ENCODE peak calls at places on chromosomes 4 and X, in seven cellular contexts. C is ELF-1; A is T follicular helper cell; J is Kasumi-1; U is T-helper 17 cell; D is lower leg skin; M is stimulated activated CD4-positive, alpha-beta T cell treated with anti-CD3 and anti-CD28 coated beads, Interleukin-2, amount 100 ng/mL, for 48 hours. P is an unnamed sample.

GRCh38 chr4:73075832-73076231 is 6.3 kb upstream of the COX18 start:
- DNase-seq in D (no peak), M (no peak), C (no peak), A (no peak), J (no peak), U (no peak), P (no peak)

GRCh38 chr4:16713271-16713670 is 185.2 kb downstream of the LDB2 start:
- DNase-seq in D (no peak), C (no peak), A (no peak), M (no peak), J (no peak), U (no peak), P (no peak)

GRCh38 chrX:106952988-106953387 is 32.8 kb downstream of the CLDN2 start:
- DNase-seq in M (no peak), J (peak), D (no peak), A (no peak), U (no peak), C (no peak), P (no peak)

GRCh38 chr4:1567808-1568581 is 116.1 kb downstream of the FAM53A start:
- DNase-seq in D (no peak), A (no peak), C (no peak), J (no peak), M (no peak), U (no peak), P (no peak)

GRCh38 chrX:19981987-19982386 is 8.9 kb downstream of the BCLAF3 start:
- DNase-seq in M (no peak), A (no peak), D (no peak), J (no peak), U (no peak), C (peak), P (no peak)

GRCh38 chr4:21181716-21182115 is 481.5 kb downstream of the PACRGL start:
- DNase-seq in D (no peak), C (no peak), J (no peak), U (no peak), M (no peak), A (no peak), P (no peak)

GRCh38 chrX:105872921-105873320 is 50.6 kb downstream of the NRK start:
- DNase-seq in U (no peak), C (no peak), J (no peak), A (no peak), D (no peak), M (no peak), P (no peak)

GRCh38 chr4:158146736-158147135 is 26.1 kb downstream of the GASK1B start:
- DNase-seq in D (no peak), J (no peak), A (no peak), M (no peak), C (no peak), U (no peak), P (no peak)

GRCh38 chrX:72084114-72084513 is 47.6 kb downstream of the RTL5 start:
- DNase-seq in U (no peak), J (no peak), A (no peak), M (no peak), C (no peak), D (no peak), P (no peak)

GRCh38 chr4:189364032-189364449 is 576.6 kb upstream of the FRG1 start:
- DNase-seq in M (no peak), A (no peak), U (no peak), C (no peak), J (no peak), D (no peak), P (no peak)

GRCh38 chrX:131068945-131069719 is 11.0 kb downstream of the ARHGAP36 start:
- DNase-seq in J (peak), U (no peak), C (peak), M (peak), A (no peak), D (no peak), P (no peak)

GRCh38 chr4:113008726-113009125 is 40.7 kb upstream of the ANK2 start:
- DNase-seq in M (no peak), D (no peak), C (no peak), A (no peak), J (no peak), U (no peak), P (no peak)

GRCh38 chr4:101067383-101067782 is 279.9 kb downstream of the PPP3CA start:
- DNase-seq in J (no peak), C (no peak), D (no peak), A (no peak), M (no peak), U (no peak), P (no peak)

GRCh38 chr4:3836802-3837601 is 70.8 kb downstream of the ADRA2C start:
- DNase-seq in M (peak), C (peak), U (no peak), D (no peak), A (no peak), J (no peak), P (no peak)

GRCh38 chrX:86348669-86349068 is 200.4 kb downstream of the DACH2 start:
- DNase-seq in C (peak), M (no peak), D (no peak), J (no peak), U (no peak), A (no peak), P (no peak)

GRCh38 chr4:59200992-59201391 is 1999.1 kb upstream of the ADGRL3 start:
- DNase-seq in J (no peak), D (no peak), A (no peak), U (no peak), M (no peak), C (no peak), P (no peak)

GRCh38 chrX:100928660-100929613 is at the start of gene XKRX:
- DNase-seq in C (peak), D (peak), J (no peak), M (peak), A (no peak), U (no peak), P (no peak)

GRCh38 chrX:132443736-132444135 is 45.1 kb downstream of the MBNL3 start:
- DNase-seq in J (no peak), M (no peak), C (no peak), A (no peak), U (no peak), D (no peak), P (no peak)

GRCh38 chrX:96841325-96841724 is 42.4 kb upstream of the RPA4 start:
- DNase-seq in A (no peak), D (no peak), M (no peak), C (peak), J (no peak), U (no peak), P (no peak)

GRCh38 chr4:41977709-41978108 is 3.8 kb upstream of the DCAF4L1 start:
- DNase-seq in A (no peak), C (no peak), M (no peak), U (no peak), D (no peak), J (peak), P (no peak)

GRCh38 chrX:54248309-54248708 is 65.3 kb upstream of the FAM120C start:
- DNase-seq in U (no peak), A (no peak), D (no peak), J (peak), M (no peak), C (no peak), P (no peak)